ENCODE peak calls at places on chromosomes 2 and 18, in ten cellular contexts. K is cardiac muscle cell, C is heart right ventricle, Q is left ventricle myocardium inferior, X is upper lobe of right lung, I is stomach, W is lower lobe of right lung, S is A549, V is mucosa of descending colon, B is hepatocyte. H is an unnamed sample.
A peak's percentile ranks its signal among the peaks of the same experiment; 100 is the strongest.

GRCh38 chr2:64654063-64654811 is 524 bp upstream of the SERTAD2 start:
- DNase-seq in K (peak; percentile 92), C (peak; percentile 75), Q (peak; percentile 78), X (peak; percentile 93), I (peak; percentile 82), W (peak; percentile 91), S (peak; percentile 62), V (no peak), B (peak; percentile 89), H (peak; percentile 64)

GRCh38 chr18:76686737-76687231 is 135.6 kb upstream of the ZNF236 start:
- DNase-seq in K (peak; percentile 75), C (peak; percentile 36), Q (peak; percentile 29), X (no peak), I (peak; percentile 68), W (peak; percentile 67), S (peak; percentile 49), V (peak; percentile 48), B (peak; percentile 75), H (peak; percentile 37)

GRCh38 chr2:20818820-20819219 is 4.1 kb downstream of the LDAH start:
- DNase-seq in K (no peak), C (no peak), Q (no peak), X (no peak), I (no peak), W (no peak), S (no peak), V (no peak), B (no peak), H (no peak)

GRCh38 chr2:199273043-199273647 is 184.6 kb downstream of the SATB2 start:
- DNase-seq in K (peak; percentile 65), C (no peak), Q (no peak), X (no peak), I (no peak), W (no peak), S (no peak), V (no peak), B (no peak), H (no peak)

GRCh38 chr18:11005528-11005927 is 143.8 kb downstream of the PIEZO2 start:
- DNase-seq in K (peak; percentile 95), C (no peak), Q (no peak), X (no peak), I (peak; percentile 65), W (no peak), S (peak; percentile 4), V (no peak), B (peak; percentile 89), H (no peak)

GRCh38 chr2:1898461-1899395 is 154.4 kb upstream of the PXDN start:
- DNase-seq in K (no peak), C (no peak), Q (no peak), X (no peak), I (no peak), W (no peak), S (no peak), V (no peak), B (no peak), H (no peak)

GRCh38 chr18:22604390-22604985 is 186.8 kb upstream of the CTAGE1 start:
- DNase-seq in K (peak; percentile 90), C (peak; percentile 58), Q (peak; percentile 49), X (peak; percentile 61), I (peak; percentile 59), W (no peak), S (no peak), V (no peak), B (no peak), H (no peak)

GRCh38 chr18:13112982-13113381 is 105.6 kb upstream of the LDLRAD4 start:
- DNase-seq in K (peak; percentile 72), C (peak; percentile 77), Q (peak; percentile 82), X (no peak), I (peak; percentile 55), W (no peak), S (no peak), V (peak; percentile 48), B (peak; percentile 81), H (peak; percentile 84)

GRCh38 chr2:69518836-69519235 is 81.6 kb upstream of the NFU1 start:
- DNase-seq in K (no peak), C (no peak), Q (no peak), X (no peak), I (no peak), W (no peak), S (no peak), V (peak; percentile 78), B (peak; percentile 9), H (no peak)

GRCh38 chr2:101921319-101921960 is 70.3 kb upstream of the IL1R2 start:
- DNase-seq in K (no peak), C (no peak), Q (no peak), X (no peak), I (no peak), W (no peak), S (no peak), V (no peak), B (no peak), H (no peak)

GRCh38 chr18:702957-703659 is 9.3 kb downstream of the ENOSF1 start:
- DNase-seq in K (peak; percentile 74), C (no peak), Q (no peak), X (no peak), I (peak; percentile 11), W (no peak), S (no peak), V (no peak), B (peak; percentile 63), H (no peak)

GRCh38 chr2:236208281-236208900 is 40.2 kb upstream of the GBX2 start:
- DNase-seq in K (no peak), C (no peak), Q (no peak), X (no peak), I (no peak), W (no peak), S (no peak), V (no peak), B (no peak), H (no peak)

GRCh38 chr18:48937869-48938750 is 12.7 kb downstream of the SMAD7 start:
- DNase-seq in K (no peak), C (no peak), Q (no peak), X (peak; percentile 36), I (no peak), W (no peak), S (no peak), V (no peak), B (no peak), H (no peak)
- H3K4me3 ChIP-seq in K (no peak overlapping the region), C (no peak overlapping the region), Q (peak overlapping the region; percentile 94), X (no peak overlapping the region), I (no peak overlapping the region), W (peak overlapping the region; percentile 90), S (no peak overlapping the region), V (no peak overlapping the region), B (no peak overlapping the region), H (no peak overlapping the region)

GRCh38 chr2:217372794-217373193 is 512.9 kb upstream of the TNP1 start:
- DNase-seq in K (no peak), C (no peak), Q (no peak), X (no peak), I (no peak), W (no peak), S (no peak), V (no peak), B (no peak), H (peak; percentile 33)

GRCh38 chr2:217366996-217367395 is 507.1 kb upstream of the TNP1 start:
- DNase-seq in K (no peak), C (no peak), Q (no peak), X (no peak), I (no peak), W (no peak), S (no peak), V (no peak), B (no peak), H (no peak)

GRCh38 chr2:217367464-217367863 is 507.6 kb upstream of the TNP1 start:
- DNase-seq in K (no peak), C (no peak), Q (no peak), X (no peak), I (no peak), W (no peak), S (no peak), V (no peak), B (no peak), H (no peak)

GRCh38 chr2:217371681-217372297 is 511.9 kb upstream of the TNP1 start:
- DNase-seq in K (no peak), C (no peak), Q (no peak), X (no peak), I (no peak), W (no peak), S (no peak), V (no peak), B (no peak), H (no peak)

DNA sequence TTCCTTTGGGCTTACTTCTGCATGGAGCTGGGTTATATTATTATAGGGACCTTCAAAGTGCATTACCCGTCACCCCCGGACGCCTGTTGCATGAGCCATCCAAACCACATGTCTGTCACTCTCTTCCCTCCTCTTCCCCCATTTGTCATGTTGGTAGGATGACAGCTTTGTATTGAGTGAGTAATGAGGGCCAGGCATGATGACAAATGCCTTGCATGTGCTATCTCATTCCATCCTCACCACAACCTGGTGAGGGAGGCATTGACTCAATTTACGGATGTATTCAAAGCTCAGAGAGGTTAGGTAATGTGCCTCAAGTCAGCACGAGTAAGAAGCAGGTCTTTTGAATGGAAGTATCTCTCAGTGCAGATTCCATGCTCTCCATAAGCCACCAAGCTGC is 510.5 kb upstream of the TNP1 start:
- DNase-seq in K (peak; percentile 28), C (no peak), Q (no peak), X (no peak), I (no peak), W (no peak), S (no peak), V (no peak), B (no peak), H (no peak)
- TF ChIP-seq CTCF in K (no peak), C (no peak), Q (no peak), X (no peak), I (no peak), W (no peak), S (no peak), V (no peak), B (no peak), H (no peak)

DNA sequence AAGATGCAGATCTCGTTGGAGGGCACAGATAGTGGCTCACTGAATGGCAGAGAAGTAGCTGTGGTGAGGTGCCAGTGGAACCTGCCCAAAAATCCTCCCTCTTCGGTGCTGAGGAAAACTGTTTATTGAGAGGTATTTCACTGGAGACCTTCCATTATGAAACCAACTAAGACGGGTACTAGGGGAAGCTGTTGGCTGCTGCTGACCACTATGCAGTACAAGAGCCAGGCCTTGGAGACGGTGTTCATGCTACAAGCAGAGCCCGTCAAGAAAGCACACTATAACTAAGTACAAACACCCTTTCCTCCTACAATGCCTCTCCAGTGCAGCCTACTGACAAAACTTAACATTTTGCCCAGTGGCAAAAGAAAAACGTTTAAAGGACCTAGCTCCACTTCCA is 4.6 kb downstream of the ARL5A start:
- DNase-seq in K (no peak), C (no peak), Q (no peak), X (no peak), I (no peak), W (no peak), S (no peak), V (no peak), B (no peak), H (no peak)
- H3K4me1 ChIP-seq in K (peaks cover 25% of the 10 kb centered on the region), C (peaks cover 59% of the 10 kb centered on the region), Q (peaks cover 80% of the 10 kb centered on the region), X (peaks cover 23% of the 10 kb centered on the region), I (peaks cover 7% of the 10 kb centered on the region), W (peaks cover 44% of the 10 kb centered on the region), S (peaks cover 23% of the 10 kb centered on the region), V (peaks cover 6% of the 10 kb centered on the region), B (peaks cover 23% of the 10 kb centered on the region), H (no peaks in the 10 kb centered on the region)

DNA sequence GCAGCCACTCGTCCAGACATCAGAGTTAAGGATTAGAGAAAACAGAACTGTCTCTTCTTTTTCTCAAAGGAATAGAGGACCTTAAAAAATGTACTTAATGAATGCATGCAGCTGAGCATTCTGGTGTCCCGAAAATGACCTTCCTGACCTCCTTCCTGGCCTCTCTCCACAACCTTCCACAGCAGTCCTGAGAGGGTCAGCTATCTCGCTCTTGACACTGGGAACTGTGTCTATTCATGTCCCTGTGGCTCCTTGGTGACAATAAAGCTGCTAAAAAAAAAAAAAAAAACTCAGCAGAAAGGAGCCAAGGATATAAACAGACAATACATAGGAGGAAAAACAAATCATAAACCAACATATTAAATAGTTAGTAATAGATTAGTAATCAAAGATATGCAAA is 145.8 kb downstream of the ZBTB7C start:
- DNase-seq in K (no peak), C (no peak), Q (no peak), X (no peak), I (no peak), W (no peak), S (no peak), V (no peak), B (no peak), H (no peak)
- H3K4me3 ChIP-seq in K (no peak overlapping the region), C (no peak overlapping the region), Q (no peak overlapping the region), X (no peak overlapping the region), I (no peak overlapping the region), W (no peak overlapping the region), S (no peak overlapping the region), V (no peak overlapping the region), B (no peak overlapping the region), H (no peak overlapping the region)

H was measured in BE2C.